ENCODE peak calls at places on chromosome 20, in four cellular contexts. X is GM12878, V is K562, S is HepG2. C is an unnamed sample.

GRCh38 chr20:16846011-16846410 is 97.9 kb downstream of the OTOR start:
- DNase-seq in X (no peak), S (no peak), V (no peak), C (no peak)

GRCh38 chr20:38060536-38060935 is 27.0 kb downstream of the RPRD1B start:
- DNase-seq in V (no peak), X (no peak), S (no peak), C (no peak)

GRCh38 chr20:58555078-58555765 is 40.0 kb upstream of the APCDD1L start:
- DNase-seq in S (no peak), X (no peak), V (no peak), C (no peak)

GRCh38 chr20:25692499-25692898 is 4.2 kb downstream of the ZNF337 start:
- DNase-seq in X (no peak), V (no peak), S (no peak), C (no peak)

GRCh38 chr20:35055445-35056276 is 36.9 kb downstream of the TRPC4AP start:
- DNase-seq in S (no peak), V (no peak), X (no peak), C (no peak)

GRCh38 chr20:50844430-50845100 is 49.7 kb downstream of the BCAS4 start:
- DNase-seq in V (peak; percentile 46), X (peak; percentile 83), S (peak; percentile 25), C (no peak)

GRCh38 chr20:52087471-52087870 is 104.1 kb downstream of the ZFP64 start:
- DNase-seq in S (no peak), X (no peak), V (no peak), C (no peak)

GRCh38 chr20:19922716-19923115 is 94.4 kb upstream of the NAA20 start:
- DNase-seq in V (no peak), S (no peak), X (no peak), C (no peak)

GRCh38 chr20:59805786-59806577 is 127.5 kb downstream of the SYCP2 start:
- DNase-seq in S (no peak), X (no peak), V (no peak), C (no peak)

GRCh38 chr20:19978511-19979210 is 38.5 kb upstream of the NAA20 start:
- DNase-seq in V (no peak), X (no peak), S (no peak), C (no peak)

GRCh38 chr20:35568645-35569044 is 26.8 kb downstream of the ERGIC3 start:
- DNase-seq in X (no peak), V (peak; percentile 47), S (peak; percentile 78), C (peak; percentile 45)

GRCh38 chr20:14178952-14179351 is 158.5 kb downstream of the FLRT3 start:
- DNase-seq in X (no peak), V (no peak), S (no peak), C (no peak)

GRCh38 chr20:49478754-49479689 is 3.4 kb downstream of the KCNB1 start:
- DNase-seq in S (no peak), V (no peak), X (no peak), C (no peak)

GRCh38 chr20:59749293-59749680 is 144.9 kb downstream of the PHACTR3 start:
- DNase-seq in S (no peak), X (no peak), V (no peak), C (no peak)

GRCh38 chr20:33075281-33075680 is 4.2 kb upstream of the BPIFB4 start:
- DNase-seq in V (no peak), S (no peak), X (no peak), C (no peak)

GRCh38 chr20:33072813-33073212 is 6.6 kb upstream of the BPIFB4 start:
- DNase-seq in V (no peak), S (no peak), X (no peak), C (no peak)

GRCh38 chr20:33079267-33079666 is at the start of gene BPIFB4:
- DNase-seq in X (no peak), S (no peak), V (no peak), C (no peak)

GRCh38 chr20:33074675-33075074 is 4.8 kb upstream of the BPIFB4 start:
- DNase-seq in V (no peak), S (no peak), X (no peak), C (no peak)

DNA sequence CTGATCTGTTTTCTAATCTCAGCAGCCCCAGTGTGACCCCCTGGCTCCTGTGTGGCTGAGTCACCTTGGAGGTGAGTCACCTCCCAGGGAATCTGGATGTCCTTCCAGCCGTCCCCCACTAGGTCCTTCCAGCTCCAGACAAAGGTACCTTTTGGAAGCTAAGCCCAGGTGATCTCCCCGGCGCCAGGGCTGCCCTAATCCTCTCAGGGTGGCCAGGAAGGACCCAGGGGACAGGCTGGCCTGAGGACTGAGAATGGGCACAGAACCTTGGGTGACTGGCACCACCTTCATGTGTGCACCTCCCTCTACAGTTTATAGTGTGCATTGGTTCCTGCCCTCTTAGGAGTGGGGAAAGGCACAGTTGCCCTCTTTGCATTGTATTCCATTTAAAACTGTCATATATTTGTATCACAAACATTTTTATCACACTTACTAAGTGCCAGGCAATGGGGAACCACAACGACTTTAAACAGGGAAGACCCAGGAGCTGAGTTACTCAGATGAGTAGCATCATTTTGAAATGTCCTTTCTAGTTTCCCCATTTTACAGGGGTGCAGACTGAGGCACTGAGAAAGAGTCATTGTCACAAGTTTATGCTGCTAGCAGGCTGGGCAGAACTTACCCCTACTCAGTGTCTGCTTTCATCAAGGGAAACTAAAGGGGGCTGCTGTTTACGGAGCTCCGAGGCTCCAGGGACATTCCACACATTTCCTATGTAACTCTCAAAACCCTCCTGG is 2.6 kb upstream of the BPIFB4 start:
- DNase-seq in X (no peak), V (no peak), S (peak; percentile 28), C (peak; percentile 25)
- TF ChIP-seq FOXM1 in X (no peak), V (no peak), S (no peak), C (no peak)

GRCh38 chr20:24523661-24524060 is 54.2 kb downstream of the SYNDIG1 start:
- DNase-seq in V (no peak), X (no peak), S (no peak), C (no peak)
- TF ChIP-seq SP1 in V (no peak), X (no peak), S (no peak), C (no peak)

GRCh38 chr20:54166987-54167662 is 6.7 kb downstream of the CYP24A1 start:
- DNase-seq in X (no peak), S (no peak), V (no peak), C (no peak)

GRCh38 chr20:54165803-54166202 is 8.0 kb downstream of the CYP24A1 start:
- DNase-seq in V (no peak), S (no peak), X (no peak), C (no peak)

GRCh38 chr20:54168961-54169862 is 4.6 kb downstream of the CYP24A1 start:
- DNase-seq in V (no peak), S (peak; percentile 77), X (no peak), C (no peak)

GRCh38 chr20:54170026-54170471 is 3.7 kb downstream of the CYP24A1 start:
- DNase-seq in V (no peak), S (no peak), X (no peak), C (no peak)

DNA sequence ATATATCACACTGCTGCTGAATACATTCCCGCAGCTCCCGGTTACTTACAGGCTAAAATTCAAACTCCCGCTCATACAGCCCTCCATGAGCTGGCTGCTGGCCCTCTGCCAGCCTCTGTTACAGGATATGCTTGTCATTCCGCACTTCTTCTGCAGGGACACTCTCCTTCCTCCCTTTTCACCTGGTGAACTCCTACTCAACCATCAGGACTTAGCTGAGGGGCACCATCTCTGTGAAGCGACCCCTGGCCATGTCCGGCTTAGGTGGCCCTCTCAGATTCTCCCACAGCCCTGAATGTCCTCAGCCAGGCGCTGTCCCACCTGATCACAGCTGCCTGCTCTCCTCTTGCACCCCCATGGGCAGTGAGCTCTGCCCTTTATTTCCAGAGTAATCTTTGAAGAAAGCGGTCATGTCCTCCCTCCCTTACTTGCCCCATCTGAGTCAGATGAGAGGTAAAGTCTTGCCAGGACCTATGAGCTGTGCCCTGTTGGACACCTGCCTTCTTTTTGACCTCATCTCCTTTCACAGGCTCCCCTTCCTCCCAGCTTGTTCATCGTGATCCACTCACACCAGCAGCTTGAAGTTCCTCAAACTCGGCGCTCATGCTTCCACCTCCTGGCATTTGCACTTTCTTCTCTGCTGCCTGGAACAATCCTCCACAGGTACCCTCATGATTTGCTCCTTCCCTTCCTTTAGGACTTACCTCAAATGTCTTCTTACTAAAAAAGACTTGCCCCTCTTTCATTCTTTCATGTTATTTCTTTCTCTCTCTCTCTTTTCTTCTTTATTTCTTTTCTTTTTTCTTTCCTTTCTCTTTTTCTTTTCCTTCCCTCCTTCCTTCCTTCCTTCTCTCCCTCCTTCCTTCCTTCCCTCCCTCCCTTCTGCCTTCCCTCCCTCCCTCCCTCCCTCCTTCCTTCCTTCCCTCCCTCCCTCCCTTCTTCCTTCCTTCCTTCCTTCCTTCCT is 5.6 kb downstream of the CYP24A1 start:
- DNase-seq in V (peak; percentile 19), S (peak; percentile 47), X (no peak), C (peak; percentile 28)
- TF ChIP-seq TARDBP in V (no peak), S (no peak), X (no peak), C (no peak)

GRCh38 chr20:41182296-41183212 is 45.2 kb downstream of the PLCG1 start:
- DNase-seq in X (no peak), V (no peak), S (no peak), C (no peak)

GRCh38 chr20:41183391-41183790 is 46.0 kb downstream of the PLCG1 start:
- DNase-seq in S (no peak), V (no peak), X (no peak), C (no peak)

GRCh38 chr20:41183831-41184230 is 46.5 kb downstream of the PLCG1 start:
- DNase-seq in X (no peak), V (no peak), S (no peak), C (no peak)

GRCh38 chr20:41187668-41188067 is 50.3 kb downstream of the PLCG1 start:
- DNase-seq in S (no peak), X (no peak), V (no peak), C (no peak)

GRCh38 chr20:41185013-41185757 is 47.8 kb downstream of the PLCG1 start:
- DNase-seq in X (no peak), V (no peak), S (no peak), C (no peak)
- TF ChIP-seq FOXM1 in X (no peak), V (no peak), S (no peak), C (no peak)

GRCh38 chr20:21665687-21666446 is 39.6 kb upstream of the PAX1 start:
- DNase-seq in S (no peak), V (no peak), X (no peak), C (no peak)
- TF ChIP-seq SP1 in S (no peak), V (no peak), X (no peak), C (no peak)

DNA sequence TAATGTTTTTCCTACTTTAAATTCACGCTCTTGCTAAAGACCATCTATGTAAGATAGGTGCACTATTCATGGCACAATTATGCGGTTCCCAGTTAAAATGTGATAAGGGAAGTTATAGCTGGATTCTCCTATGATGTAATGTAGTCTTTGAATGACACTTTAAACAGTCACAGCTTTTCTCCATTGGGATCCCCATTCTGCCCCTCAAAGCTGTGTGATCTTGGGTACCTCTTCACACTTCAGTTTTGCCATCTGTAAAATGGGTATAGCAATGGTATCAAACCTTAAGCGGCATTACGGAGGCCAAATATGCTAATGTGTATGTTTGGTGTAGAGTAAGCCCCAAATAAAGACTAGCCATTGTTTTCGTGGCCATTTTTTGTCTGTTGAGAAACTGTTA is 64.7 kb upstream of the ZNF217 start:
- DNase-seq in V (no peak), X (no peak), S (no peak), C (no peak)
- TF ChIP-seq TARDBP in V (no peak), X (no peak), S (no peak), C (no peak)

GRCh38 chr20:47419953-47420352 is 63.5 kb upstream of the ZMYND8 start:
- DNase-seq in S (no peak), V (no peak), X (no peak), C (no peak)
- TF ChIP-seq FOXM1 in S (no peak), V (no peak), X (no peak), C (no peak)